ENCODE peak calls at places on chromosomes 4 and X, in eight cellular contexts. One of them, this sample, is unnamed. For H3K4me1, the result is how much of the 10 kb centered on the place peaks cover.

GRCh38 chr4:36677122-36677521 is 395.7 kb downstream of the DTHD1 start:
- DNase-seq in transverse colon: no peak
- DNase-seq in Peyer's patch: no peak
- DNase-seq in aorta: no peak
- DNase-seq in right atrium auricular region: no peak
- DNase-seq in A549: no peak
- DNase-seq in GM23248: no peak
- DNase-seq in A673: no peak
- DNase-seq in this sample: no peak

GRCh38 chrX:54785901-54786300 is 12.2 kb downstream of the ITIH6 start:
- DNase-seq in aorta: no peak
- DNase-seq in Peyer's patch: no peak
- DNase-seq in right atrium auricular region: no peak
- DNase-seq in transverse colon: no peak
- DNase-seq in A549: no peak
- DNase-seq in GM23248: peak
- DNase-seq in A673: peak
- DNase-seq in this sample: peak

GRCh38 chr4:77074961-77075855 is 581 bp downstream of the CCNI start:
- DNase-seq in GM23248: peak
- DNase-seq in right atrium auricular region: peak
- DNase-seq in transverse colon: peak
- DNase-seq in aorta: peak
- DNase-seq in A673: peak
- DNase-seq in A549: no peak
- DNase-seq in Peyer's patch: peak
- DNase-seq in this sample: peak

GRCh38 chr4:42391981-42392380 is 5.3 kb upstream of the SHISA3 start:
- DNase-seq in GM23248: no peak
- DNase-seq in Peyer's patch: no peak
- DNase-seq in right atrium auricular region: no peak
- DNase-seq in transverse colon: no peak
- DNase-seq in aorta: no peak
- DNase-seq in A549: no peak
- DNase-seq in A673: peak
- DNase-seq in this sample: no peak

GRCh38 chr4:95921470-95921869 is 81.6 kb downstream of the PDHA2 start:
- DNase-seq in A549: no peak
- DNase-seq in A673: no peak
- DNase-seq in Peyer's patch: no peak
- DNase-seq in aorta: no peak
- DNase-seq in transverse colon: no peak
- DNase-seq in right atrium auricular region: no peak
- DNase-seq in GM23248: no peak
- DNase-seq in this sample: no peak

GRCh38 chr4:177554966-177555574 is 112.8 kb upstream of the AGA start:
- DNase-seq in Peyer's patch: no peak
- DNase-seq in A673: peak
- DNase-seq in GM23248: peak
- DNase-seq in right atrium auricular region: no peak
- DNase-seq in transverse colon: peak
- DNase-seq in A549: no peak
- DNase-seq in aorta: no peak
- DNase-seq in this sample: peak

GRCh38 chr4:168797176-168797575 is 212.9 kb downstream of the CBR4 start:
- DNase-seq in right atrium auricular region: no peak
- DNase-seq in A673: peak
- DNase-seq in Peyer's patch: no peak
- DNase-seq in A549: no peak
- DNase-seq in aorta: no peak
- DNase-seq in transverse colon: no peak
- DNase-seq in GM23248: peak
- DNase-seq in this sample: no peak

GRCh38 chr4:11548529-11549176 is 120.0 kb upstream of the HS3ST1 start:
- DNase-seq in GM23248: no peak
- DNase-seq in aorta: no peak
- DNase-seq in A549: no peak
- DNase-seq in A673: no peak
- DNase-seq in right atrium auricular region: no peak
- DNase-seq in Peyer's patch: no peak
- DNase-seq in transverse colon: no peak
- DNase-seq in this sample: peak

GRCh38 chr4:166067915-166068314 is 194.9 kb downstream of the TLL1 start:
- DNase-seq in aorta: no peak
- DNase-seq in GM23248: no peak
- DNase-seq in right atrium auricular region: no peak
- DNase-seq in Peyer's patch: no peak
- DNase-seq in transverse colon: no peak
- DNase-seq in A673: no peak
- DNase-seq in A549: no peak
- DNase-seq in this sample: no peak

GRCh38 chr4:152039085-152039484 is 278.3 kb upstream of the GATB start:
- DNase-seq in right atrium auricular region: no peak
- DNase-seq in A549: no peak
- DNase-seq in GM23248: no peak
- DNase-seq in transverse colon: no peak
- DNase-seq in A673: no peak
- DNase-seq in aorta: no peak
- DNase-seq in Peyer's patch: no peak
- DNase-seq in this sample: no peak

GRCh38 chr4:95506264-95506663 is 42.5 kb downstream of the UNC5C start:
- DNase-seq in transverse colon: no peak
- DNase-seq in A549: no peak
- DNase-seq in GM23248: peak
- DNase-seq in aorta: no peak
- DNase-seq in right atrium auricular region: no peak
- DNase-seq in A673: peak
- DNase-seq in Peyer's patch: no peak
- DNase-seq in this sample: no peak

GRCh38 chr4:156948738-156949137 is 22.9 kb downstream of the PDGFC start:
- DNase-seq in right atrium auricular region: no peak
- DNase-seq in A673: no peak
- DNase-seq in Peyer's patch: no peak
- DNase-seq in aorta: no peak
- DNase-seq in GM23248: no peak
- DNase-seq in A549: no peak
- DNase-seq in transverse colon: no peak
- DNase-seq in this sample: peak

GRCh38 chrX:107669885-107670628 is 41.7 kb downstream of the PRPS1 start:
- DNase-seq in GM23248: no peak
- DNase-seq in aorta: no peak
- DNase-seq in transverse colon: no peak
- DNase-seq in A673: no peak
- DNase-seq in A549: no peak
- DNase-seq in Peyer's patch: no peak
- DNase-seq in right atrium auricular region: no peak
- DNase-seq in this sample: no peak

GRCh38 chr4:38015886-38016515 is 55.8 kb downstream of the PTTG2 start:
- DNase-seq in right atrium auricular region: no peak
- DNase-seq in transverse colon: no peak
- DNase-seq in Peyer's patch: no peak
- DNase-seq in A673: peak
- DNase-seq in A549: no peak
- DNase-seq in GM23248: no peak
- DNase-seq in aorta: no peak
- DNase-seq in this sample: no peak

GRCh38 chrX:154373340-154374306 is 811 bp downstream of the FLNA start:
- DNase-seq in right atrium auricular region: peak
- DNase-seq in Peyer's patch: peak
- DNase-seq in A549: peak
- DNase-seq in GM23248: peak
- DNase-seq in aorta: no peak
- DNase-seq in A673: peak
- DNase-seq in transverse colon: peak
- DNase-seq in this sample: peak

GRCh38 chrX:12988797-12989196 is 13.9 kb downstream of the TMSB4X start:
- DNase-seq in transverse colon: no peak
- DNase-seq in GM23248: peak
- DNase-seq in aorta: no peak
- DNase-seq in right atrium auricular region: no peak
- DNase-seq in A549: peak
- DNase-seq in A673: no peak
- DNase-seq in Peyer's patch: no peak
- DNase-seq in this sample: peak

GRCh38 chr4:88511236-88511635 is 12.3 kb downstream of the PYURF start:
- DNase-seq in A549: no peak
- DNase-seq in Peyer's patch: no peak
- DNase-seq in right atrium auricular region: no peak
- DNase-seq in aorta: no peak
- DNase-seq in GM23248: no peak
- DNase-seq in A673: no peak
- DNase-seq in transverse colon: no peak
- DNase-seq in this sample: no peak

GRCh38 chr4:5378002-5378401 is 326.7 kb downstream of the STK32B start:
- DNase-seq in right atrium auricular region: no peak
- DNase-seq in transverse colon: no peak
- DNase-seq in A673: peak
- DNase-seq in Peyer's patch: no peak
- DNase-seq in GM23248: peak
- DNase-seq in aorta: no peak
- DNase-seq in A549: no peak
- DNase-seq in this sample: peak

GRCh38 chr4:5385741-5386251 is 322.6 kb downstream of the EVC2 start:
- DNase-seq in transverse colon: peak
- DNase-seq in aorta: no peak
- DNase-seq in right atrium auricular region: no peak
- DNase-seq in A549: no peak
- DNase-seq in A673: no peak
- DNase-seq in Peyer's patch: no peak
- DNase-seq in GM23248: no peak
- DNase-seq in this sample: no peak

GRCh38 chr4:5383191-5383980 is 325.0 kb downstream of the EVC2 start:
- DNase-seq in GM23248: peak
- DNase-seq in Peyer's patch: no peak
- DNase-seq in right atrium auricular region: no peak
- DNase-seq in A673: no peak
- DNase-seq in aorta: no peak
- DNase-seq in A549: no peak
- DNase-seq in transverse colon: no peak
- DNase-seq in this sample: no peak

GRCh38 chr4:5386921-5387320 is 321.4 kb downstream of the EVC2 start:
- DNase-seq in transverse colon: no peak
- DNase-seq in A673: no peak
- DNase-seq in A549: no peak
- DNase-seq in GM23248: no peak
- DNase-seq in Peyer's patch: no peak
- DNase-seq in right atrium auricular region: no peak
- DNase-seq in aorta: no peak
- DNase-seq in this sample: no peak

GRCh38 chr4:5381981-5382441 is 326.3 kb downstream of the EVC2 start:
- DNase-seq in A549: peak
- DNase-seq in aorta: no peak
- DNase-seq in transverse colon: no peak
- DNase-seq in GM23248: peak
- DNase-seq in Peyer's patch: no peak
- DNase-seq in A673: no peak
- DNase-seq in right atrium auricular region: no peak
- DNase-seq in this sample: no peak
- H3K27ac ChIP-seq in A549: peak
- H3K27ac ChIP-seq in aorta: no peak
- H3K27ac ChIP-seq in transverse colon: no peak
- H3K27ac ChIP-seq in GM23248: peak
- H3K27ac ChIP-seq in Peyer's patch: no peak
- H3K27ac ChIP-seq in A673: no peak
- H3K27ac ChIP-seq in right atrium auricular region: no peak
- H3K27ac ChIP-seq in this sample: no peak

GRCh38 chr4:17619416-17620105 is 5.1 kb downstream of the MED28 start:
- DNase-seq in A549: no peak
- DNase-seq in Peyer's patch: no peak
- DNase-seq in transverse colon: no peak
- DNase-seq in A673: no peak
- DNase-seq in GM23248: peak
- DNase-seq in aorta: no peak
- DNase-seq in right atrium auricular region: no peak
- DNase-seq in this sample: no peak
- H3K4me1 ChIP-seq in A549: under half
- H3K4me1 ChIP-seq in Peyer's patch: under half
- H3K4me1 ChIP-seq in transverse colon: under half
- H3K4me1 ChIP-seq in A673: under half
- H3K4me1 ChIP-seq in GM23248: under half
- H3K4me1 ChIP-seq in aorta: under half
- H3K4me1 ChIP-seq in right atrium auricular region: under half
- H3K4me1 ChIP-seq in this sample: under half

DNA sequence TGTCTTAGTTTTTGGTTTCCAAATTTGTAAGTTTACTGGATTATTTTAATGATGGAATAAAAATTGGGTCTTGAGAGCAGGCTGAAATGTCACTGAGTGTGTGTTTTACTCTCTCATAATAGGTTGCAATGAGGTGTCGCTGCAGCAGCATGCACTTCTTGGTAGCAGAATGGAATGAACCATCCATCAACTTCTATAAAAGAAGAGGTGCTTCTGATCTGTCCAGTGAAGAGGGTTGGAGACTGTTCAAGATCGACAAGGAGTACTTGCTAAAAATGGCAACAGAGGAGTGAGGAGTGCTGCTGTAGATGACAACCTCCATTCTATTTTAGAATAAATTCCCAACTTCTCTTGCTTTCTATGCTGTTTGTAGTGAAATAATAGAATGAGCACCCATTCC is 2.6 kb downstream of the SAT1 start:
- DNase-seq in Peyer's patch: no peak
- DNase-seq in A549: no peak
- DNase-seq in GM23248: no peak
- DNase-seq in transverse colon: no peak
- DNase-seq in A673: no peak
- DNase-seq in aorta: no peak
- DNase-seq in right atrium auricular region: no peak
- DNase-seq in this sample: no peak
- H3K27ac ChIP-seq in Peyer's patch: peak
- H3K27ac ChIP-seq in A549: peak
- H3K27ac ChIP-seq in GM23248: peak
- H3K27ac ChIP-seq in transverse colon: peak
- H3K27ac ChIP-seq in A673: no peak
- H3K27ac ChIP-seq in aorta: no peak
- H3K27ac ChIP-seq in right atrium auricular region: peak
- H3K27ac ChIP-seq in this sample: no peak

DNA sequence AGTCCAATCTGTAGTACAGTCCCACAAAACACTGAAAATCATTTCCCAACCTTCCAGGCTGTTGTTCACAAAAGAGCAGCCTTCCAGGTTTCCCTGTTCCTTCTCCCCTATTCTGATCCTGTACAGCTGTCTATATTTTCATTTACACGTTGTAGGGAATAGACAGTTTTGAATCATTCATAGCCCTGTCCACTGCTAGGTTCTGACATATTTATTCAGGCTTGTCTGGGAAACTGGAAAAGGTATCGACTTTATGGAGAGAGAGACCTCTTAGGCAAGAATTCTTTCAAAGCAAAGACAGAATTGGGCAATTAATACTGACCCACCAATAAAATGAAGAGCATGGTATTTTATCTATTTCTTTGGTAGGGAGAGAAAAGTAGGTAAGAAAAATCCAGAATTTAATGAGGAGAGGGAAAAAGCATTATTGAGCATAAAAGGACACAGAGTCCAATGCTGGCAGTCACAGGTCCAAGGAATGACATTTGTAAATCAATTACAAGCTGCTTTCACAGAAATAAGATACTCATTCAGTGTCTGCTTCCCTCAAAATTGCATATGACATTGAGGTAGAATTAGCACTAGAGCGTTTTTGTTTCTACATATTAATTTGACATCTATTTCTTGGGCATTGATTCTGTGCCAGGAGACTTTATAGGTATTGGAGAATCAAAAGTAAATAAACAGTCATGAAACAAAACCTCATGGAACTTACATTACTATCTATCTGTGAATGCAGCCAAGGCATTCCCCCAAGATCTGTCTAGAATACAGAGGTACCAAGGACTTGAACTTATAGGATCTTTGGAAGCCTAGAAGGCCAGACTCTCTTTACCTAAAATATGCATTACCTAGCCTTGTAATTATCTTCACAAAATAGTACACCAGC is 127.2 kb downstream of the CAMK2D start:
- DNase-seq in GM23248: no peak
- DNase-seq in right atrium auricular region: no peak
- DNase-seq in Peyer's patch: no peak
- DNase-seq in A549: no peak
- DNase-seq in A673: no peak
- DNase-seq in aorta: no peak
- DNase-seq in transverse colon: no peak
- DNase-seq in this sample: no peak
- H3K4me1 ChIP-seq in GM23248: under half
- H3K4me1 ChIP-seq in right atrium auricular region: under half
- H3K4me1 ChIP-seq in Peyer's patch: under half
- H3K4me1 ChIP-seq in A549: half or more
- H3K4me1 ChIP-seq in A673: under half
- H3K4me1 ChIP-seq in aorta: under half
- H3K4me1 ChIP-seq in transverse colon: under half
- H3K4me1 ChIP-seq in this sample: under half